ENCODE peak calls at places on chromosomes 3 and 15, in five cellular contexts. J, L, U, K and N are unnamed samples.

GRCh38 chr3:37338500-37338899 is 164.1 kb upstream of the LRRFIP2 start:
- DNase-seq in L (no peak), U (no peak), K (no peak), J (no peak), N (peak)

GRCh38 chr15:37131639-37132038 is 31.3 kb upstream of the MEIS2 start:
- DNase-seq in L (no peak), U (no peak), K (no peak), J (no peak), N (no peak)

GRCh38 chr3:69951616-69952015 is 47.9 kb upstream of the SAMMSON start:
- DNase-seq in J (no peak), U (no peak), K (no peak), L (no peak), N (no peak)

GRCh38 chr15:84598250-84598649 is 2.6 kb upstream of the ZSCAN2 start:
- DNase-seq in L (no peak), U (no peak), J (no peak), K (peak), N (peak)

GRCh38 chr3:157166559-157166958 is 6.6 kb upstream of the CCNL1 start:
- DNase-seq in J (no peak), L (no peak), K (no peak), U (no peak), N (no peak)

GRCh38 chr3:164222200-164222599 is 856.1 kb downstream of the SI start:
- DNase-seq in J (no peak), L (no peak), K (no peak), U (no peak), N (no peak)

GRCh38 chr3:75886971-75887526 is 101.7 kb upstream of the ZNF717 start:
- DNase-seq in K (no peak), U (no peak), L (no peak), J (no peak), N (no peak)

GRCh38 chr15:40063563-40064011 is 24.6 kb upstream of the SRP14 start:
- DNase-seq in K (no peak), J (no peak), L (no peak), U (no peak), N (no peak)

GRCh38 chr3:32257641-32258438 is 19.4 kb downstream of the CMTM8 start:
- DNase-seq in U (no peak), K (no peak), L (no peak), J (no peak), N (no peak)

DNA sequence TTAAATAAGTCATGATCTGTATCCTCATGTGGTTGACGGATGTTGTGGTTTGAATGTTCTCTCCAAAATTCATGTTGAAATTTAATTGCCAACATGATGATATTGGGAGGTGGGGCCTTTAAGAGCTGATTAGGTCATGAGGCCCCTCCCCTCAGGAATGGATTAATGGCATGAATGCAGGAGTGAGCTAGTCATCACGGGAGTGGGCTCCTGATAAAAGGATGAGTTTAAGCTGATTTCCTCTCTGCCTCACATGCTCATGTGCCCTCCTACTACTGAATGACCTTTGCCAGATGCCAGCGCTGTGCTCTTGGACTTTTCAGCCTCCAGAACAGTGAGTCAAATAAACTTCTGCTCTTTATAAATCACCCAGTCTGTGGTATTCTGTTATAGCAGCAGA is 111.2 kb downstream of the MYO5A start:
- DNase-seq in L (no peak), U (no peak), J (no peak), K (no peak), N (peak)
- TF ChIP-seq POLR2A in L (no peak), U (no peak), J (no peak), K (no peak), N (no peak)

GRCh38 chr3:111917300-111917699 is 58.2 kb downstream of the PHLDB2 start:
- DNase-seq in L (no peak), K (no peak), J (no peak), U (no peak), N (no peak)
- TF ChIP-seq POLR2A in L (no peak), K (no peak), J (no peak), U (no peak), N (no peak)

DNA sequence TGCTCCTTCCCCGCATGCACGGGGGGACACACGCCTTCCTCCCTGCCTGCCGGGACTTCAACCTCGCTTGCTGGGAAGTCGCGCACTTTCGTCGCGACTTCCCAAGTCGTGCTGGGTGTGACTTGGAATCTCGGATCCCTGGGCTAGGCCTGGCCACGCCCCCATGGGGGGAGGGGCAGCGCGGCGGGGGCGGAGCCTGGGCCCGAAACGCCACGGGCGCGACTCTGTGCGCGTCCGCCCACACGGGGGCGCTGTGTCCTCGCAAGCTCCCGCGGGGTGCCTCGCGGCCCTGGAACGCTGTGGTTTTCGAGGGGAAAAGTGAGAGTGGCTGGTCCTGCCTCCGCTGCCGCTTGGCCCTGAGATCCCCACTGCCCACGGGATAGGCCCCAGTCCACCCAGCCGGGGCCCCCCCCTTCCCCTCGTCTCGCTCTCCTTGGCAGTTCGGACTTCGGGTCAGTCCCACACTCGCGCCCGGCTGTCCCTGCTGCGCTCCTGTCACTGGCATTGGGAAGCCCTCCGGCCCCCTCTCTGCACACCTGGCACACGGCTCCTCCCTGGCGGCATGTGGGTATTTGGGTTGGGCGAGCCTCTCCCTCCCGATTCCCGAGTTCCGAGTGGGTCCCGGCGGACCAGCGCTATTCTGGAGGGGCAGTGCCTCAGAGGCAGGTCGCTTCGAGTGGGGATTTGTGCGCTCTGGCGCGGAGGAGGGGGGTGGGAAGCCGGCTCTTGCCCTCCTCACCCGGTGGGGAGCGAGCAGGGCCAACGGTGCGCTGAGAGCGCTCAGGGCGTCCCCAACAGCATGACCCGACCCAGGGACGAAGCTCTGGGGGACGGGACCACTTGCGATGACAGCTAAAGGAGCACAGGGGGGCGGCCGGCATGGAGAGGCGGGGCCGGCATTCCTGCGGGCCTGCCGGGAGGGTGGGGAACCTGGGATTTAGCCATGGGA is 23.6 kb downstream of the SEC61A1 start:
- DNase-seq in U (peak), L (no peak), K (peak), J (peak), N (no peak)
- TF ChIP-seq POLR2A in U (no peak), L (no peak), K (no peak), J (no peak), N (no peak)

GRCh38 chr15:43185161-43186002 is at the start of gene CCNDBP1:
- DNase-seq in L (peak), U (peak), K (peak), J (peak), N (peak)
- TF ChIP-seq POLR2A in L (peak), U (no peak), K (peak), J (peak), N (peak)

GRCh38 chr3:51539291-51539891 is 872 bp downstream of the RAD54L2 start:
- DNase-seq in U (no peak), L (no peak), J (no peak), K (no peak), N (peak)

GRCh38 chr3:51544011-51544775 is 5.7 kb downstream of the RAD54L2 start:
- DNase-seq in J (no peak), K (no peak), L (no peak), U (no peak), N (no peak)

GRCh38 chr3:51535146-51536019 is 3.1 kb upstream of the RAD54L2 start:
- DNase-seq in J (no peak), L (no peak), U (no peak), K (no peak), N (no peak)

GRCh38 chr3:51538115-51538458 is 432 bp upstream of the RAD54L2 start:
- DNase-seq in K (no peak), U (no peak), L (no peak), J (no peak), N (peak)

GRCh38 chr3:51538459-51539290 is at the start of gene RAD54L2:
- DNase-seq in U (peak), K (peak), L (peak), J (peak), N (peak)
- TF ChIP-seq POLR2A in U (no peak), K (peak), L (no peak), J (peak), N (peak)

GRCh38 chr3:116413319-116413718 is 32.0 kb downstream of the LSAMP start:
- DNase-seq in K (no peak), J (no peak), L (no peak), U (no peak), N (no peak)

DNA sequence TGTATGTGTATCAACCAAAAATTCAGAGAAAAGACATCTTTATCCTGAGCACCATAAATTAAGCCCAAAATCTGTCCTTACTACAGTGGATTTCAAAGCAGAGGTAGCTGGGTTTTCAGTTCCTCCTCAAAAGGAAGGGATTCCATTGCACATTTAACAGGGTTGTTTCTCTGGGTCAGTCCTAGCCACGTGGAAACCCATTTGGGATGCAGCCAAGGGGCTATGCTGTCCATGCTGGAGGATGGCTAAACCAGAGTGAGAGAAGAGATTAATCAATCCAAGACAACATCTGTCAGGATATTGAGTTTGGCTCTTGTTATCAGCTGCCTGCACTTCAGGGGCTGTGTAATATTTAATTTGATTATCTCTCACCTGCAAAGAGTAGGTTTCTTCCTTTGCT is 28.1 kb downstream of the LSAMP start:
- DNase-seq in K (no peak), J (no peak), L (no peak), U (no peak), N (no peak)
- TF ChIP-seq POLR2A in K (no peak), J (no peak), L (no peak), U (no peak), N (no peak)